ENCODE peak calls at places on chromosomes 13 and 19, in eight cellular contexts. One of them, this sample, is unnamed.

GRCh38 chr19:18202759-18203407 is 959 bp downstream of the RAB3A start:
- DNase-seq in RPMI7951: no peak
- DNase-seq in epithelial cell of prostate: no peak
- DNase-seq in RKO: no peak
- DNase-seq in T-helper 9 cell: peak
- DNase-seq in neural crest cell: no peak
- DNase-seq in heart right ventricle: peak
- DNase-seq in progenitor cell of endocrine pancreas: no peak
- DNase-seq in this sample: no peak

GRCh38 chr13:23621316-23621645 is 51.1 kb downstream of the TNFRSF19 start:
- DNase-seq in RPMI7951: peak
- DNase-seq in epithelial cell of prostate: peak
- DNase-seq in RKO: peak
- DNase-seq in T-helper 9 cell: no peak
- DNase-seq in neural crest cell: no peak
- DNase-seq in heart right ventricle: no peak
- DNase-seq in progenitor cell of endocrine pancreas: no peak
- DNase-seq in this sample: peak

GRCh38 chr13:26485288-26485687 is 72.2 kb upstream of the WASF3 start:
- DNase-seq in RPMI7951: no peak
- DNase-seq in epithelial cell of prostate: no peak
- DNase-seq in RKO: no peak
- DNase-seq in T-helper 9 cell: no peak
- DNase-seq in neural crest cell: no peak
- DNase-seq in heart right ventricle: no peak
- DNase-seq in progenitor cell of endocrine pancreas: no peak
- DNase-seq in this sample: no peak

GRCh38 chr13:46295531-46296464 is 84.1 kb downstream of the LRRC63 start:
- DNase-seq in RPMI7951: peak
- DNase-seq in epithelial cell of prostate: no peak
- DNase-seq in RKO: peak
- DNase-seq in T-helper 9 cell: peak
- DNase-seq in neural crest cell: no peak
- DNase-seq in heart right ventricle: no peak
- DNase-seq in progenitor cell of endocrine pancreas: no peak
- DNase-seq in this sample: peak

GRCh38 chr13:27353166-27353583 is 71.2 kb upstream of the GTF3A start:
- DNase-seq in RPMI7951: peak
- DNase-seq in epithelial cell of prostate: no peak
- DNase-seq in RKO: peak
- DNase-seq in T-helper 9 cell: no peak
- DNase-seq in neural crest cell: no peak
- DNase-seq in heart right ventricle: no peak
- DNase-seq in progenitor cell of endocrine pancreas: no peak
- DNase-seq in this sample: no peak

GRCh38 chr13:109628251-109628699 is 158.1 kb downstream of the IRS2 start:
- DNase-seq in RPMI7951: no peak
- DNase-seq in epithelial cell of prostate: peak
- DNase-seq in RKO: peak
- DNase-seq in T-helper 9 cell: no peak
- DNase-seq in neural crest cell: no peak
- DNase-seq in heart right ventricle: no peak
- DNase-seq in progenitor cell of endocrine pancreas: no peak
- DNase-seq in this sample: no peak

GRCh38 chr13:27183561-27184147 is 12.0 kb upstream of the USP12 start:
- DNase-seq in RPMI7951: no peak
- DNase-seq in epithelial cell of prostate: no peak
- DNase-seq in RKO: peak
- DNase-seq in T-helper 9 cell: no peak
- DNase-seq in neural crest cell: no peak
- DNase-seq in heart right ventricle: no peak
- DNase-seq in progenitor cell of endocrine pancreas: no peak
- DNase-seq in this sample: no peak

GRCh38 chr19:7738023-7738422 is 6.1 kb upstream of the CLEC4G start:
- DNase-seq in RPMI7951: no peak
- DNase-seq in epithelial cell of prostate: no peak
- DNase-seq in RKO: no peak
- DNase-seq in T-helper 9 cell: no peak
- DNase-seq in neural crest cell: no peak
- DNase-seq in heart right ventricle: no peak
- DNase-seq in progenitor cell of endocrine pancreas: no peak
- DNase-seq in this sample: no peak

GRCh38 chr13:78604782-78605611 is 1.6 kb upstream of the POU4F1 start:
- DNase-seq in RPMI7951: no peak
- DNase-seq in epithelial cell of prostate: no peak
- DNase-seq in RKO: no peak
- DNase-seq in T-helper 9 cell: no peak
- DNase-seq in neural crest cell: no peak
- DNase-seq in heart right ventricle: no peak
- DNase-seq in progenitor cell of endocrine pancreas: no peak
- DNase-seq in this sample: no peak

This sample was measured in keratinocyte.